ENCODE peak calls at places on chromosome 15, in four cellular contexts. One of them, this sample, is unnamed.
A peak's percentile ranks its signal among the peaks of the same experiment; 100 is the strongest.

GRCh38 chr15:33956397-33956796 is 11.9 kb upstream of the CHRM5 start:
- DNase-seq in mesendoderm: no peak
- DNase-seq in IMR-90: peak; percentile 11
- DNase-seq in H1: no peak
- DNase-seq in this sample: no peak

GRCh38 chr15:83928878-83929418 is 275.0 kb downstream of the ADAMTSL3 start:
- DNase-seq in IMR-90: no peak
- DNase-seq in mesendoderm: no peak
- DNase-seq in H1: no peak
- DNase-seq in this sample: no peak

GRCh38 chr15:77030928-77031375 is 36.0 kb downstream of the PSTPIP1 start:
- DNase-seq in IMR-90: no peak
- DNase-seq in H1: peak; percentile 46
- DNase-seq in mesendoderm: no peak
- DNase-seq in this sample: peak; percentile 23

GRCh38 chr15:88450125-88450798 is 16.9 kb downstream of the MRPL46 start:
- DNase-seq in IMR-90: peak; percentile 66
- DNase-seq in H1: peak; percentile 98
- DNase-seq in mesendoderm: peak; percentile 85
- DNase-seq in this sample: peak; percentile 87

GRCh38 chr15:55270301-55270700 is 19.3 kb downstream of the RAB27A start:
- DNase-seq in H1: no peak
- DNase-seq in mesendoderm: no peak
- DNase-seq in IMR-90: no peak
- DNase-seq in this sample: no peak

GRCh38 chr15:51382787-51383186 is 41.3 kb downstream of the GLDN start:
- DNase-seq in IMR-90: peak; percentile 53
- DNase-seq in H1: peak; percentile 61
- DNase-seq in mesendoderm: peak; percentile 81
- DNase-seq in this sample: peak; percentile 67

GRCh38 chr15:100873029-100873677 is 6.5 kb upstream of the ALDH1A3 start:
- DNase-seq in IMR-90: peak; percentile 87
- DNase-seq in H1: peak; percentile 74
- DNase-seq in mesendoderm: peak; percentile 82
- DNase-seq in this sample: peak; percentile 60

GRCh38 chr15:78034495-78035191 is 42.9 kb downstream of the TBC1D2B start:
- DNase-seq in H1: no peak
- DNase-seq in mesendoderm: no peak
- DNase-seq in IMR-90: peak; percentile 38
- DNase-seq in this sample: no peak

GRCh38 chr15:68427366-68427765 is 4.6 kb downstream of the ITGA11 start:
- DNase-seq in IMR-90: peak; percentile 36
- DNase-seq in H1: no peak
- DNase-seq in mesendoderm: peak; percentile 35
- DNase-seq in this sample: no peak

GRCh38 chr15:29888651-29889050 is 66.4 kb upstream of the TJP1 start:
- DNase-seq in mesendoderm: peak; percentile 91
- DNase-seq in H1: no peak
- DNase-seq in IMR-90: peak; percentile 77
- DNase-seq in this sample: no peak

GRCh38 chr15:64763462-64763861 is 11.9 kb downstream of the RBPMS2 start:
- DNase-seq in H1: no peak
- DNase-seq in IMR-90: no peak
- DNase-seq in mesendoderm: no peak
- DNase-seq in this sample: no peak

GRCh38 chr15:69987492-69988482 is 109.9 kb downstream of the TLE3 start:
- DNase-seq in IMR-90: no peak
- DNase-seq in H1: no peak
- DNase-seq in mesendoderm: no peak
- DNase-seq in this sample: no peak

GRCh38 chr15:99438222-99438592 is 127.6 kb upstream of the MEF2A start:
- DNase-seq in mesendoderm: no peak
- DNase-seq in H1: no peak
- DNase-seq in IMR-90: no peak
- DNase-seq in this sample: peak; percentile 22

GRCh38 chr15:85000937-85001336 is 19.3 kb downstream of the PDE8A start:
- DNase-seq in mesendoderm: no peak
- DNase-seq in IMR-90: no peak
- DNase-seq in H1: peak; percentile 26
- DNase-seq in this sample: no peak

GRCh38 chr15:75306188-75306587 is 23.6 kb downstream of the GOLGA6D start:
- DNase-seq in H1: no peak
- DNase-seq in IMR-90: no peak
- DNase-seq in mesendoderm: no peak
- DNase-seq in this sample: no peak
- H4K5ac ChIP-seq in H1: no peak overlapping the region
- H4K5ac ChIP-seq in IMR-90: no peak overlapping the region
- H4K5ac ChIP-seq in mesendoderm: no peak overlapping the region
- H4K5ac ChIP-seq in this sample: no peak overlapping the region

GRCh38 chr15:40348471-40348864 is 2.4 kb upstream of the PHGR1 start:
- DNase-seq in H1: no peak
- DNase-seq in IMR-90: no peak
- DNase-seq in mesendoderm: no peak
- DNase-seq in this sample: no peak
- H4K5ac ChIP-seq in H1: no peak overlapping the region
- H4K5ac ChIP-seq in IMR-90: no peak overlapping the region
- H4K5ac ChIP-seq in mesendoderm: no peak overlapping the region
- H4K5ac ChIP-seq in this sample: no peak overlapping the region

GRCh38 chr15:39253552-39253951 is 327.3 kb upstream of the THBS1 start:
- DNase-seq in mesendoderm: no peak
- DNase-seq in H1: no peak
- DNase-seq in IMR-90: no peak
- DNase-seq in this sample: no peak
- H4K5ac ChIP-seq in mesendoderm: no peak overlapping the region
- H4K5ac ChIP-seq in H1: no peak overlapping the region
- H4K5ac ChIP-seq in IMR-90: peak overlapping the region; percentile 23
- H4K5ac ChIP-seq in this sample: no peak overlapping the region

GRCh38 chr15:60009124-60009523 is 5.0 kb downstream of the FOXB1 start:
- DNase-seq in H1: no peak
- DNase-seq in IMR-90: no peak
- DNase-seq in mesendoderm: no peak
- DNase-seq in this sample: no peak
- H4K5ac ChIP-seq in H1: no peak overlapping the region
- H4K5ac ChIP-seq in IMR-90: no peak overlapping the region
- H4K5ac ChIP-seq in mesendoderm: no peak overlapping the region
- H4K5ac ChIP-seq in this sample: no peak overlapping the region

DNA sequence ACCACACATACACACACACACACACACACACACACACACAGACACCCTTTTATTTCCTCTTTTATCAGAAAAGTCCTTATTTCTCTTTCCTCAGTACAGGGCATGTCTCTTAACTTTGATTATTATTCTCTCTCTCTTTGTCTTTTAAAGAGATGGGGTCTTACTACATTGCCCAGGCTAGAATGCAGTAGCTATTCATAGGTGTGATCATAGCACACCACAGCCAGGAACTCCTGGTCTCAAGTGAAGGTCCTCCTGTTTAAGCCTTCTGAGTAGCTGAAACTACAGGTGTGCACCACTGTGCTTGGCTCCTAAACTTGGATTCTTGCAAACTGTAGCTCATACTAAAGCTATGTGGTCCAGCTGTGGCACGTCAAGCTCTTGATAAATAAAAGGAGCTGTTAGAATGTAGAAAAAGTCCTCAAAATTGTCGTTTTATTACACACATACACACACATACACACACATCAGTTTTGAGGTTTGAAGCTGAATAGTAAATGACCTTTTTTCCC is 7.4 kb downstream of the GOLM2 start:
- DNase-seq in IMR-90: peak; percentile 45
- DNase-seq in H1: no peak
- DNase-seq in mesendoderm: no peak
- DNase-seq in this sample: no peak
- H4K5ac ChIP-seq in IMR-90: no peak overlapping the region
- H4K5ac ChIP-seq in H1: no peak overlapping the region
- H4K5ac ChIP-seq in mesendoderm: no peak overlapping the region
- H4K5ac ChIP-seq in this sample: no peak overlapping the region